ENCODE peak calls at places on chromosome 14, in four cellular contexts. J is transverse colon, L is heart left ventricle, I is fibroblast of lung. G is an unnamed sample.

GRCh38 chr14:61620130-61620946 is 75.0 kb upstream of the HIF1A start:
- DNase-seq in J (no peak), L (no peak), I (peak), G (no peak)

GRCh38 chr14:103535891-103536565 is 7.0 kb downstream of the TRMT61A start:
- DNase-seq in J (no peak), L (no peak), I (no peak), G (no peak)

GRCh38 chr14:105281354-105282097 is 19.3 kb downstream of the BRF1 start:
- DNase-seq in J (no peak), L (no peak), I (peak), G (no peak)

GRCh38 chr14:24189460-24189859 is 844 bp upstream of the IPO4 start:
- DNase-seq in J (no peak), L (no peak), I (no peak), G (no peak)

GRCh38 chr14:67416085-67416484 is 4.1 kb upstream of the PLEK2 start:
- DNase-seq in J (no peak), L (no peak), I (no peak), G (no peak)

GRCh38 chr14:36807727-36808126 is 146.1 kb downstream of the PAX9 start:
- DNase-seq in J (no peak), L (no peak), I (no peak), G (no peak)

GRCh38 chr14:61090432-61091216 is 109.6 kb downstream of the SLC38A6 start:
- DNase-seq in J (no peak), L (no peak), I (no peak), G (no peak)

GRCh38 chr14:90276627-90277367 is 20.4 kb downstream of the PSMC1 start:
- DNase-seq in J (no peak), L (no peak), I (no peak), G (no peak)

GRCh38 chr14:103314496-103315277 is 19.4 kb upstream of the EIF5 start:
- DNase-seq in J (no peak), L (no peak), I (no peak), G (no peak)

GRCh38 chr14:105864116-105864515 is 337.7 kb downstream of the TMEM121 start:
- DNase-seq in J (no peak), L (peak), I (no peak), G (no peak)

GRCh38 chr14:24098927-24099813 is 5.1 kb downstream of the PCK2 start:
- DNase-seq in J (no peak), L (no peak), I (no peak), G (no peak)

GRCh38 chr14:59629384-59630158 is 53.0 kb upstream of the CCDC175 start:
- DNase-seq in J (no peak), L (no peak), I (no peak), G (no peak)

GRCh38 chr14:105894125-105894977 is 368.0 kb downstream of the TMEM121 start:
- DNase-seq in J (peak), L (peak), I (no peak), G (no peak)

GRCh38 chr14:90388437-90388836 is 8.4 kb upstream of the CALM1 start:
- DNase-seq in J (peak), L (no peak), I (peak), G (no peak)

GRCh38 chr14:58428011-58428807 is 690 bp downstream of the KIAA0586 start:
- DNase-seq in J (peak), L (no peak), I (peak), G (no peak)

GRCh38 chr14:67358914-67359313 is 690 bp downstream of the ATP6V1D start:
- DNase-seq in J (no peak), L (no peak), I (no peak), G (no peak)

GRCh38 chr14:64696355-64696844 is 7.8 kb upstream of the PLEKHG3 start:
- DNase-seq in J (peak), L (no peak), I (no peak), G (no peak)

GRCh38 chr14:80135305-80136088 is 75.8 kb downstream of the DIO2 start:
- DNase-seq in J (no peak), L (peak), I (no peak), G (no peak)

GRCh38 chr14:64611358-64612020 is 61.7 kb downstream of the PPP1R36 start:
- DNase-seq in J (no peak), L (no peak), I (peak), G (no peak)

GRCh38 chr14:80425686-80426085 is 214.4 kb upstream of the DIO2 start:
- DNase-seq in J (no peak), L (no peak), I (peak), G (no peak)

GRCh38 chr14:45678163-45678562 is 425.2 kb upstream of the MIS18BP1 start:
- DNase-seq in J (no peak), L (no peak), I (no peak), G (no peak)

GRCh38 chr14:51807355-51807754 is 53.1 kb upstream of the GNG2 start:
- DNase-seq in J (no peak), L (no peak), I (peak), G (no peak)

GRCh38 chr14:91219505-91220389 is 24.8 kb downstream of the GPR68 start:
- DNase-seq in J (no peak), L (peak), I (no peak), G (no peak)

GRCh38 chr14:49633650-49634546 is 1.1 kb downstream of the DNAAF2 start:
- DNase-seq in J (peak), L (peak), I (peak), G (peak)

GRCh38 chr14:32277998-32278397 is 51.1 kb upstream of the AKAP6 start:
- DNase-seq in J (no peak), L (no peak), I (no peak), G (no peak)
- H3K27ac ChIP-seq in J (no peak), L (no peak), I (no peak), G (no peak)

GRCh38 chr14:98197933-98198332 is 1074.1 kb downstream of the BCL11B start:
- DNase-seq in J (no peak), L (no peak), I (no peak), G (no peak)
- H3K4me3 ChIP-seq in J (no peak), L (no peak), I (no peak), G (no peak)

GRCh38 chr14:99393059-99393655 is 87.5 kb downstream of the SETD3 start:
- DNase-seq in J (peak), L (no peak), I (peak), G (no peak)
- TF ChIP-seq CTCF in J (peak), L (peak), I (peak), G (peak)

GRCh38 chr14:26595922-26596721 is 1.7 kb downstream of the NOVA1 start:
- DNase-seq in J (no peak), L (no peak), I (peak), G (no peak)

GRCh38 chr14:26598672-26599131 is 869 bp upstream of the NOVA1 start:
- DNase-seq in J (no peak), L (no peak), I (no peak), G (no peak)

GRCh38 chr14:26596722-26597030 is 1.2 kb downstream of the NOVA1 start:
- DNase-seq in J (peak), L (peak), I (peak), G (peak)

GRCh38 chr14:26598081-26598671 is 343 bp upstream of the NOVA1 start:
- DNase-seq in J (peak), L (peak), I (peak), G (peak)

DNA sequence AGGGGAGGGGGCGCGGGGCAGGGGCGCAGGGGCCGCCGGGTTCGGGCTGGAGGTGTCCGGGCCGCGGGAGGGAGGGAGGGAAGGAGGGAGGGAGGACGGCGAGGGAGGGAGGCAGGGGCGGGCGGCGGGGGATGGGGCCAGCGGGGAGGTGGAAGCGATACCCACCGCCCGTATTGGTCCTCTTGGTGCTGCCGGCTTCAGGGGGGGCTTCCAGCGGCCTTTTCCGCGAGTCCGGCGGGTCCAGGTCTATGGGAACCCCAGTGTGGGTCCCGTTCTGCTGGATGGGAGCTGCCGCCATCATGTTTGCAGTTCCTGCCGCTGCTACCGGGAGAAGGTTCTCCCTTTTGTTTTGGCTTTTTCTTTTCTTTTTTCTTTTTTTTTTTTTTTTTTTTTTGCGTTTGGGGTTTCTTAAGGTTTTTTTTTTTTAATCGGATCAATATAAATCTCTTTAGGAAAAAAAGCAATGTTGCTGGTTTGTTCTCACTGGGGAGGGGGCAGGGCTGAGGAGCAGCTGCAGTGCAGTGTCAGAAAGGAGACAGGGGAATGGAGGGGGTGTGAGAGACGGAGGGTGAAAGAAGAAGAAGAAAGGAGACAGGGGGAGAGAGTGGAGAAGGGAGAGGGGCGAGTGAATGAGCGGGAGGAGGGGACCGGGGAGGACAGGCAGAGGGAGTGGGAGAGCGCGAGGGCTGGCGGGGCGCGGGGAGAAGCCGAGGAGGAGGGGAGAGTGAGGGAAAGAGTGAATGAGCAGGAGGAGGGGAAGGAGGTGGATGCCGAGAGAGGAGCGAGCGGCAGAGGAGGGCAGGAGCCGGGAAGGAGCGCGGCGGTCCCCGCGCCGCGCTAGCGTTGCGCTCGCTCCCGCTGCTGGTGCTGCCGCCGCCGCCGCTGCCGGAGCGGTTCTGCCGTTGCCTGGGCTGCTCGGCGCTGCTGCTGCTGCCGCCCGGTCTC is at the start of gene NOVA1:
- DNase-seq in J (peak), L (peak), I (peak), G (peak)
- H3K27ac ChIP-seq in J (peak), L (peak), I (peak), G (peak)

GRCh38 chr14:22545842-22546721 is 42.9 kb downstream of the DAD1 start:
- DNase-seq in J (no peak), L (no peak), I (peak), G (no peak)
- H3K4me3 ChIP-seq in J (no peak), L (no peak), I (no peak), G (no peak)

G was measured in dorsolateral prefrontal cortex.